ENCODE peak calls at places on chromosomes 11 and 22, in six cellular contexts. M is HepG2, Z is A549, S is K562, D is endothelial cell of umbilical vein, Y is GM12878. K is an unnamed sample.

GRCh38 chr11:79400206-79400605 is 40.6 kb downstream of the TENM4 start:
- DNase-seq in M (no peak), Z (no peak), S (no peak), D (no peak), Y (no peak), K (no peak)

GRCh38 chr11:111602865-111603632 is 800 bp downstream of the SIK2 start:
- DNase-seq in M (no peak), Z (peak; percentile 7), S (peak; percentile 43), D (no peak), Y (no peak), K (peak; percentile 57)

GRCh38 chr11:35040221-35040942 is 98.6 kb upstream of the CD44 start:
- DNase-seq in M (no peak), Z (peak; percentile 57), S (no peak), D (no peak), Y (peak; percentile 84), K (peak; percentile 91)

GRCh38 chr11:132234878-132235277 is 864.5 kb downstream of the NTM start:
- DNase-seq in M (no peak), Z (no peak), S (no peak), D (no peak), Y (no peak), K (no peak)

GRCh38 chr11:75523811-75524401 is 1.8 kb downstream of the GDPD5 start:
- DNase-seq in M (peak; percentile 87), Z (no peak), S (no peak), D (no peak), Y (no peak), K (no peak)

GRCh38 chr11:66363187-66363601 is 8.4 kb downstream of the SLC29A2 start:
- DNase-seq in M (no peak), Z (no peak), S (peak; percentile 5), D (no peak), Y (no peak), K (no peak)

GRCh38 chr11:103476874-103477273 is 367.6 kb downstream of the DYNC2H1 start:
- DNase-seq in M (no peak), Z (no peak), S (no peak), D (no peak), Y (no peak), K (no peak)

GRCh38 chr11:69905611-69906452 is 86.6 kb upstream of the FGF3 start:
- DNase-seq in M (no peak), Z (no peak), S (peak; percentile 81), D (no peak), Y (no peak), K (no peak)

GRCh38 chr22:17786435-17787158 is 12.3 kb upstream of the BID start:
- DNase-seq in M (peak; percentile 91), Z (no peak), S (peak; percentile 85), D (peak; percentile 60), Y (no peak), K (peak; percentile 45)

GRCh38 chr22:42805998-42806481 is 51.0 kb downstream of the ARFGAP3 start:
- DNase-seq in M (no peak), Z (no peak), S (no peak), D (peak; percentile 55), Y (no peak), K (no peak)

GRCh38 chr11:122809861-122810260 is 28.4 kb upstream of the CRTAM start:
- DNase-seq in M (no peak), Z (no peak), S (no peak), D (no peak), Y (no peak), K (no peak)

GRCh38 chr11:39374963-39375698 is 2084.3 kb downstream of the LRRC4C start:
- DNase-seq in M (peak; percentile 1), Z (peak; percentile 22), S (peak; percentile 10), D (peak; percentile 2), Y (no peak), K (peak; percentile 47)

GRCh38 chr11:124865902-124866851 is 945 bp downstream of the ROBO3 start:
- DNase-seq in M (no peak), Z (no peak), S (peak; percentile 85), D (peak; percentile 45), Y (no peak), K (no peak)

GRCh38 chr22:49295465-49295743 is 532.3 kb downstream of the BRD1 start:
- DNase-seq in M (no peak), Z (no peak), S (no peak), D (no peak), Y (no peak), K (no peak)

GRCh38 chr22:28148816-28149465 is 229.9 kb upstream of the PITPNB start:
- DNase-seq in M (no peak), Z (no peak), S (no peak), D (no peak), Y (no peak), K (no peak)

GRCh38 chr11:57015679-57016078 is 27.0 kb downstream of the OR5AK2 start:
- DNase-seq in M (no peak), Z (no peak), S (no peak), D (no peak), Y (no peak), K (no peak)

GRCh38 chr22:22879675-22880029 is 8.0 kb upstream of the IGLL5 start:
- DNase-seq in M (no peak), Z (no peak), S (peak; percentile 51), D (no peak), Y (no peak), K (no peak)

GRCh38 chr11:44600739-44601416 is 35.4 kb downstream of the CD82 start:
- DNase-seq in M (no peak), Z (no peak), S (no peak), D (no peak), Y (no peak), K (no peak)

GRCh38 chr11:130846606-130847005 is 69.7 kb downstream of the SNX19 start:
- DNase-seq in M (peak; percentile 20), Z (peak; percentile 4), S (no peak), D (no peak), Y (no peak), K (no peak)

GRCh38 chr11:2885017-2885675 is 429 bp downstream of the CDKN1C start:
- DNase-seq in M (no peak), Z (peak; percentile 64), S (peak; percentile 79), D (peak; percentile 42), Y (no peak), K (peak; percentile 63)

GRCh38 chr11:82995754-82996398 is 75.8 kb downstream of the RAB30 start:
- DNase-seq in M (no peak), Z (no peak), S (no peak), D (no peak), Y (no peak), K (no peak)

GRCh38 chr22:22037229-22037628 is 54.6 kb upstream of the TOP3B start:
- DNase-seq in M (no peak), Z (no peak), S (no peak), D (peak; percentile 58), Y (no peak), K (no peak)

GRCh38 chr11:63763506-63764200 is 4.9 kb downstream of the ZFTA start:
- DNase-seq in M (no peak), Z (no peak), S (no peak), D (peak; percentile 21), Y (no peak), K (no peak)
- TF ChIP-seq MYC in M (no peak), Z (no peak), S (no peak), D (no peak), Y (no peak), K (no peak)

GRCh38 chr22:46464701-46465347 is 72.6 kb downstream of the CELSR1 start:
- DNase-seq in M (no peak), Z (no peak), S (no peak), D (no peak), Y (no peak), K (no peak)

GRCh38 chr22:46465793-46466192 is 71.6 kb downstream of the CELSR1 start:
- DNase-seq in M (no peak), Z (no peak), S (no peak), D (no peak), Y (no peak), K (no peak)

GRCh38 chr22:46466255-46466676 is 71.2 kb downstream of the CELSR1 start:
- DNase-seq in M (no peak), Z (no peak), S (no peak), D (no peak), Y (no peak), K (no peak)

GRCh38 chr22:46465348-46465725 is 72.1 kb downstream of the CELSR1 start:
- DNase-seq in M (no peak), Z (no peak), S (no peak), D (no peak), Y (no peak), K (no peak)

DNA sequence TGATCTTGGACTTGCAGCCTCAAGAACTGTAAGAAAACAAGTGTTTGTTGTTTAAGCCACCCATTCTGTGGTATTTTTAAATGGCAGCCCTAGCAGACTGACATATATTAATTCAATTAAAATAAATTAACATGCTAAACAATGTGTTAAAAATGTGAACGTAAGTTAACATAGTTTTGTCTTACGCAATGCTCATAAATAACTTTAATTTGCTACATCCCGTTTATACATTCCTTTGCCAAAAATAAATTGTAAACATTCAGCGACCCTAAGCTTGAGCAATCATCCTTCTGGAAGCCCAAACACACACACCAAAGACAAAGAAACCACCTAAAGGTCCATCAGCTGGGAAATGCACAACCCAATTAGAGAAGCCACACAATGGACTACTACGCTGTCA is 70.4 kb downstream of the CELSR1 start:
- DNase-seq in M (no peak), Z (no peak), S (no peak), D (no peak), Y (no peak), K (no peak)
- TF ChIP-seq CTCF in M (no peak), Z (no peak), S (no peak), D (no peak), Y (no peak), K (no peak)

DNA sequence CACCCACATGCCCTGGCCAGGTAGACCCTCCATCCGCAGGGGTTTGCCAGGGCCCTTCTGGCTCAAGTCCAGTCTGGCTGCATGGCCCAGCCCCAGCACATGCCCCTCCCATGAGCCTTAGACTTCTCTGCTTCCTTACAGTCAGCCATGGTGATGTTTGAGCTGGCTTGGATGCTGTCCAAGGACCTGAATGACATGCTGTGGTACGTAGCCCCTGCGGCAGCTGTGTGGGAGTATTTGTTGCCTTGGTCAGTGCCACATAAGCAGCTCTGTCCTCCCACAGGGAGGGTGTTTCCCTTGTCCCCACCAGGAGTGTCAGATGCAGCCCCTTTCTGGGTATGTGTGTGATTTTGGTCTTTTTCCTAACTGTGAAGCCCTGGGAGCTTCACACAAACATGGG is 17.5 kb downstream of the CDC45 start:
- DNase-seq in M (no peak), Z (no peak), S (peak; percentile 75), D (peak; percentile 86), Y (no peak), K (no peak)
- TF ChIP-seq MYC in M (no peak), Z (no peak), S (peak; percentile 46), D (no peak), Y (no peak), K (no peak)

DNA sequence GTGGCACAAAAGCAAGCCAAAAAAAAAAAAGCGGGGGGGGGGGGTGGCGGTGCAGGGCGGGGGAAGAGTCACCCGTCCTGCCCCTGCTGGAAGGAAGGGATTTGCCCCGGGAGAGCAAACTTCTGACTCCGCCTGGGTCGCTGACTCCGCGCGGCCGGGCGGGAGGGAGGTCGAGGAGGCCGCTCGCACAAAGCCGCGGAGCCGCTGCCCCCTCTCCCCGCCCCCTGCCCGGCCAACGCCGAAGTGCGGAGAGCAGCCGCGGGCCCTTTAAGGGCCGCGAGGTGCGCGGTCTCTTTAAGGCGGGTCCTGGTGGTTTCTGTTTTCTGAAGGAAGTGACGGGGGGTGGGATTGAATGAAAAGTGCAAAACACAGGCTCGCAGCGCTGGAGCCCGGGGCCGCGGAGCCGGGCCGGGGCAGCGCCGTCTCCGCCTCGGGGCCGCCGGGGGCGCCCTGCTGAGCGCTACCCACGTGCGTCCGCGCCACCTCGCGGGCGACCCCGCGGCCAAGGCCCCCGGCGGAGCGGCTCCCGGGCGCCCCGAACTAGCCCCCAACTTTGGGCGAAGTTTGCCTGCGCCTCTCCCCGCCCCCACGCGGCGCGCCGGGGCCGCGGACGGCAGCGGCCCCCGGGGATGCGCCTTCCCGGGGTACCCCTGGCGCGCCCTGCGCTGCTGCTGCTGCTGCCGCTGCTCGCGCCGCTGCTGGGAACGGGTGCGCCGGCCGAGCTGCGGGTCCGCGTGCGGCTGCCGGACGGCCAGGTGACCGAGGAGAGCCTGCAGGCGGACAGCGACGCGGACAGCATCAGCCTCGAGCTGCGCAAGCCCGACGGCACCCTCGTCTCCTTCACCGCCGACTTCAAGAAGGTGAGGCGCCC is at the start of gene OAF:
- DNase-seq in M (peak; percentile 86), Z (peak; percentile 51), S (peak; percentile 88), D (peak; percentile 84), Y (no peak), K (peak; percentile 96)
- TF ChIP-seq CTCF in M (peak; percentile 2), Z (peak; percentile 31), S (peak; percentile 63), D (peak; percentile 13), Y (peak; percentile 28), K (no peak)